ENCODE peak calls at places on chromosomes 1 and 21, in seven cellular contexts. One of them, this sample, is unnamed.

GRCh38 chr1:234600418-234601216 is 9.4 kb downstream of the IRF2BP2 start:
- DNase-seq in HFF-Myc: no peak
- DNase-seq in thoracic aorta: no peak
- DNase-seq in left ventricle myocardium inferior: peak
- DNase-seq in omental fat pad: no peak
- DNase-seq in GM12865: peak
- DNase-seq in endothelial cell: no peak
- DNase-seq in this sample: peak

GRCh38 chr1:183841550-183841949 is 36.6 kb downstream of the RGL1 start:
- DNase-seq in left ventricle myocardium inferior: no peak
- DNase-seq in omental fat pad: no peak
- DNase-seq in HFF-Myc: no peak
- DNase-seq in thoracic aorta: no peak
- DNase-seq in endothelial cell: no peak
- DNase-seq in GM12865: peak
- DNase-seq in this sample: peak

GRCh38 chr1:174160109-174160473 is 771 bp downstream of the RABGAP1L start:
- DNase-seq in HFF-Myc: no peak
- DNase-seq in thoracic aorta: peak
- DNase-seq in left ventricle myocardium inferior: peak
- DNase-seq in GM12865: peak
- DNase-seq in omental fat pad: peak
- DNase-seq in endothelial cell: peak
- DNase-seq in this sample: no peak

GRCh38 chr1:110477041-110477440 is 26.1 kb downstream of the PROK1 start:
- DNase-seq in GM12865: no peak
- DNase-seq in HFF-Myc: no peak
- DNase-seq in endothelial cell: no peak
- DNase-seq in thoracic aorta: no peak
- DNase-seq in omental fat pad: no peak
- DNase-seq in left ventricle myocardium inferior: no peak
- DNase-seq in this sample: no peak

GRCh38 chr1:91278754-91279153 is 125.9 kb downstream of the HFM1 start:
- DNase-seq in left ventricle myocardium inferior: no peak
- DNase-seq in omental fat pad: no peak
- DNase-seq in GM12865: peak
- DNase-seq in endothelial cell: no peak
- DNase-seq in HFF-Myc: no peak
- DNase-seq in thoracic aorta: no peak
- DNase-seq in this sample: peak

GRCh38 chr21:16794944-16795343 is 717.9 kb upstream of the CXADR start:
- DNase-seq in HFF-Myc: peak
- DNase-seq in GM12865: no peak
- DNase-seq in omental fat pad: peak
- DNase-seq in left ventricle myocardium inferior: no peak
- DNase-seq in endothelial cell: no peak
- DNase-seq in thoracic aorta: no peak
- DNase-seq in this sample: no peak

GRCh38 chr1:55535724-55536262 is 320.6 kb upstream of the USP24 start:
- DNase-seq in HFF-Myc: no peak
- DNase-seq in endothelial cell: no peak
- DNase-seq in thoracic aorta: no peak
- DNase-seq in left ventricle myocardium inferior: no peak
- DNase-seq in GM12865: no peak
- DNase-seq in omental fat pad: no peak
- DNase-seq in this sample: no peak

GRCh38 chr1:102628008-102628736 is 480.1 kb downstream of the COL11A1 start:
- DNase-seq in endothelial cell: no peak
- DNase-seq in GM12865: no peak
- DNase-seq in omental fat pad: no peak
- DNase-seq in thoracic aorta: no peak
- DNase-seq in left ventricle myocardium inferior: no peak
- DNase-seq in HFF-Myc: no peak
- DNase-seq in this sample: no peak

GRCh38 chr21:43917515-43918384 is 52.7 kb downstream of the AGPAT3 start:
- DNase-seq in HFF-Myc: no peak
- DNase-seq in omental fat pad: no peak
- DNase-seq in GM12865: peak
- DNase-seq in endothelial cell: no peak
- DNase-seq in thoracic aorta: no peak
- DNase-seq in left ventricle myocardium inferior: no peak
- DNase-seq in this sample: no peak

GRCh38 chr1:111475706-111476105 is 1.9 kb downstream of the C1orf162 start:
- DNase-seq in GM12865: peak
- DNase-seq in endothelial cell: no peak
- DNase-seq in omental fat pad: no peak
- DNase-seq in left ventricle myocardium inferior: no peak
- DNase-seq in HFF-Myc: no peak
- DNase-seq in thoracic aorta: no peak
- DNase-seq in this sample: peak

GRCh38 chr1:78743626-78744025 is 94.0 kb downstream of the IFI44 start:
- DNase-seq in left ventricle myocardium inferior: no peak
- DNase-seq in endothelial cell: no peak
- DNase-seq in HFF-Myc: peak
- DNase-seq in omental fat pad: no peak
- DNase-seq in GM12865: no peak
- DNase-seq in thoracic aorta: no peak
- DNase-seq in this sample: no peak

GRCh38 chr1:207397525-207397926 is 56.6 kb upstream of the CR2 start:
- DNase-seq in endothelial cell: no peak
- DNase-seq in omental fat pad: no peak
- DNase-seq in GM12865: no peak
- DNase-seq in HFF-Myc: peak
- DNase-seq in left ventricle myocardium inferior: no peak
- DNase-seq in thoracic aorta: no peak
- DNase-seq in this sample: no peak

GRCh38 chr1:55127827-55128343 is 87.3 kb downstream of the USP24 start:
- DNase-seq in endothelial cell: no peak
- DNase-seq in HFF-Myc: no peak
- DNase-seq in thoracic aorta: no peak
- DNase-seq in GM12865: peak
- DNase-seq in left ventricle myocardium inferior: no peak
- DNase-seq in omental fat pad: no peak
- DNase-seq in this sample: peak

GRCh38 chr1:27637052-27637451 is 2.1 kb upstream of the FGR start:
- DNase-seq in GM12865: peak
- DNase-seq in left ventricle myocardium inferior: no peak
- DNase-seq in endothelial cell: no peak
- DNase-seq in HFF-Myc: no peak
- DNase-seq in omental fat pad: no peak
- DNase-seq in thoracic aorta: no peak
- DNase-seq in this sample: peak

GRCh38 chr1:110155878-110156522 is 5.7 kb downstream of the SLC6A17 start:
- DNase-seq in HFF-Myc: peak
- DNase-seq in omental fat pad: peak
- DNase-seq in GM12865: peak
- DNase-seq in left ventricle myocardium inferior: peak
- DNase-seq in endothelial cell: peak
- DNase-seq in thoracic aorta: no peak
- DNase-seq in this sample: peak

GRCh38 chr1:84582802-84583587 is 8.8 kb upstream of the CTBS start:
- DNase-seq in thoracic aorta: no peak
- DNase-seq in endothelial cell: no peak
- DNase-seq in GM12865: peak
- DNase-seq in left ventricle myocardium inferior: no peak
- DNase-seq in omental fat pad: no peak
- DNase-seq in HFF-Myc: peak
- DNase-seq in this sample: no peak

GRCh38 chr1:17109897-17110554 is 9.2 kb downstream of the PADI2 start:
- DNase-seq in GM12865: no peak
- DNase-seq in endothelial cell: no peak
- DNase-seq in thoracic aorta: no peak
- DNase-seq in omental fat pad: no peak
- DNase-seq in HFF-Myc: no peak
- DNase-seq in left ventricle myocardium inferior: no peak
- DNase-seq in this sample: no peak

GRCh38 chr1:93965888-93966287 is 56.7 kb upstream of the GCLM start:
- DNase-seq in HFF-Myc: no peak
- DNase-seq in left ventricle myocardium inferior: no peak
- DNase-seq in thoracic aorta: no peak
- DNase-seq in GM12865: no peak
- DNase-seq in omental fat pad: no peak
- DNase-seq in endothelial cell: no peak
- DNase-seq in this sample: no peak

GRCh38 chr1:27011058-27011764 is 1.4 kb downstream of the TENT5B start:
- DNase-seq in omental fat pad: no peak
- DNase-seq in GM12865: no peak
- DNase-seq in endothelial cell: peak
- DNase-seq in HFF-Myc: no peak
- DNase-seq in thoracic aorta: peak
- DNase-seq in left ventricle myocardium inferior: no peak
- DNase-seq in this sample: no peak

GRCh38 chr1:42359466-42359865 is 21.1 kb upstream of the RIMKLA start:
- DNase-seq in endothelial cell: no peak
- DNase-seq in left ventricle myocardium inferior: no peak
- DNase-seq in omental fat pad: no peak
- DNase-seq in GM12865: no peak
- DNase-seq in HFF-Myc: no peak
- DNase-seq in thoracic aorta: no peak
- DNase-seq in this sample: no peak

DNA sequence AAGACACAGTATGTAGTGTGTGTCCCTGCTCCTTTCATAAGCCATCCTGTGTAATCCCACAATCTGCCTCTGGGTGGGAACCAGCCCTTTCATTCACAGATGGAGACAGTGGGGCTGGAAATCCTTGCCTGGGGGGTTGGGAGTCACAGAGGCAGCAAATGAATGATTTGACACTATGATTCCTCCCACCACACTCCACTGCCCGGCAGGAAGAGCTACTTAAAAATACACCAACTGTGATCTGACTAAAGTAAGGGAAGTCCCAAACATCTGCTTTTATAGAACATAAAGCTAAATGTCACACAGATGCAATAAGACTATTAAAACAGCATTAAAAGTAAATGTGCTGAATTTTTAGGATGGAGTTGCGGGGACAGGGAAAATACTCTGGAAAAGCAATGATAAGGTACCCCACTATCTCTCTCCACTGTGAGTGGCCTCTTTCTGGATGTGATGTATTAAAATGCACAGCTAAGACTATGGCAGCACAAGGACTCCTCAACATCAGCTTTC is 4.3 kb downstream of the PARP1 start:
- DNase-seq in GM12865: peak
- DNase-seq in endothelial cell: peak
- DNase-seq in thoracic aorta: no peak
- DNase-seq in HFF-Myc: no peak
- DNase-seq in omental fat pad: no peak
- DNase-seq in left ventricle myocardium inferior: no peak
- DNase-seq in this sample: no peak
- TF ChIP-seq CTCF in GM12865: peak
- TF ChIP-seq CTCF in endothelial cell: peak
- TF ChIP-seq CTCF in thoracic aorta: no peak
- TF ChIP-seq CTCF in HFF-Myc: peak
- TF ChIP-seq CTCF in omental fat pad: no peak
- TF ChIP-seq CTCF in left ventricle myocardium inferior: peak
- TF ChIP-seq CTCF in this sample: no peak

GRCh38 chr21:35057428-35057827 is 8.3 kb upstream of the RUNX1 start:
- DNase-seq in GM12865: peak
- DNase-seq in left ventricle myocardium inferior: no peak
- DNase-seq in endothelial cell: no peak
- DNase-seq in thoracic aorta: no peak
- DNase-seq in HFF-Myc: no peak
- DNase-seq in omental fat pad: no peak
- DNase-seq in this sample: no peak

GRCh38 chr21:35052786-35053185 is 3.7 kb upstream of the RUNX1 start:
- DNase-seq in left ventricle myocardium inferior: no peak
- DNase-seq in GM12865: no peak
- DNase-seq in thoracic aorta: no peak
- DNase-seq in omental fat pad: no peak
- DNase-seq in endothelial cell: no peak
- DNase-seq in HFF-Myc: no peak
- DNase-seq in this sample: no peak

GRCh38 chr21:35050348-35051286 is 1.5 kb upstream of the RUNX1 start:
- DNase-seq in left ventricle myocardium inferior: no peak
- DNase-seq in endothelial cell: no peak
- DNase-seq in thoracic aorta: no peak
- DNase-seq in GM12865: peak
- DNase-seq in omental fat pad: no peak
- DNase-seq in HFF-Myc: no peak
- DNase-seq in this sample: peak

GRCh38 chr21:35051287-35051818 is 2.3 kb upstream of the RUNX1 start:
- DNase-seq in GM12865: peak
- DNase-seq in endothelial cell: peak
- DNase-seq in left ventricle myocardium inferior: peak
- DNase-seq in thoracic aorta: peak
- DNase-seq in HFF-Myc: peak
- DNase-seq in omental fat pad: no peak
- DNase-seq in this sample: peak

DNA sequence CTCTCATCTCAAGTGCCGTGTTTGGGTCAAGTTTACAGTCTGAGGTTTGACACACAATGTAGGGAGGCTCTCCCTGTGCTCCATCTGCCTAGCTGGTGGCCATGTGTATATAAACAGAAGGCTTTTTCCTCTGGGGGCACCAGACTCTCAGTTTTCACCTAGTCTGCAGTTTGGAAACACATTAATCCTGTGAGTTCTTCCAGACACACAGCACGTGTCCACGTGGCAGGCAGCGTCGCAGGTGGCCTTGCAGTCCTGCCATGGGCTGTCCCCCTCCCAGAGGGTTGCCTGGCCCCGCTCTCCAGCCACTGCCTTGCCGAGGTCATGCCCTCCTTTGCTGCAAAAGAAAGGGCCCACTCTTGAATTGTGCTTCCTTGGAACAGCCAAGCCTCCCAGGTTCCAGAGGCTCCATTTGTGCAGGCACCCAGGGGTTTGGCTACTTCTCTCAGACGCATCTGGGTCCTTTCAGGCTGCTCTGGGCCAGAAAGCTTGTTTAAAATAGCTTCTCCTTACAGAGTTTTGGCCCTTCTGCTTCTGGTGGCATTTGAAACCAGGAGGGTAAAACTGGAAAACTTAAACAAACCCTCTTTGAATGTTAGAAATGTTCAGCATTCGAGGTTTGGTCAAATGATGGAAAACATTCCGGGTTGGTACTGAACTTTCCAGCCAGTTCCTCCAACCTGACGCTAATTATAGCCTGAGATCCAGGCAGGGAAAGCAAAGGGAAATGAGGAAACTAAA is 4.4 kb upstream of the RUNX1 start:
- DNase-seq in GM12865: no peak
- DNase-seq in thoracic aorta: no peak
- DNase-seq in omental fat pad: no peak
- DNase-seq in HFF-Myc: no peak
- DNase-seq in left ventricle myocardium inferior: no peak
- DNase-seq in endothelial cell: no peak
- DNase-seq in this sample: no peak
- TF ChIP-seq CTCF in GM12865: no peak
- TF ChIP-seq CTCF in thoracic aorta: no peak
- TF ChIP-seq CTCF in omental fat pad: no peak
- TF ChIP-seq CTCF in HFF-Myc: peak
- TF ChIP-seq CTCF in left ventricle myocardium inferior: no peak
- TF ChIP-seq CTCF in endothelial cell: no peak
- TF ChIP-seq CTCF in this sample: no peak

GRCh38 chr1:53166912-53167311 is 24.5 kb upstream of the SLC1A7 start:
- DNase-seq in endothelial cell: no peak
- DNase-seq in left ventricle myocardium inferior: no peak
- DNase-seq in GM12865: no peak
- DNase-seq in thoracic aorta: no peak
- DNase-seq in HFF-Myc: no peak
- DNase-seq in omental fat pad: no peak
- DNase-seq in this sample: no peak
- TF ChIP-seq CTCF in endothelial cell: no peak
- TF ChIP-seq CTCF in left ventricle myocardium inferior: no peak
- TF ChIP-seq CTCF in GM12865: no peak
- TF ChIP-seq CTCF in thoracic aorta: no peak
- TF ChIP-seq CTCF in HFF-Myc: no peak
- TF ChIP-seq CTCF in omental fat pad: no peak
- TF ChIP-seq CTCF in this sample: no peak

GRCh38 chr1:99728494-99729235 is 37.8 kb downstream of the FRRS1 start:
- DNase-seq in thoracic aorta: no peak
- DNase-seq in GM12865: no peak
- DNase-seq in HFF-Myc: no peak
- DNase-seq in endothelial cell: peak
- DNase-seq in left ventricle myocardium inferior: no peak
- DNase-seq in omental fat pad: no peak
- DNase-seq in this sample: no peak
- TF ChIP-seq CTCF in thoracic aorta: peak
- TF ChIP-seq CTCF in GM12865: peak
- TF ChIP-seq CTCF in HFF-Myc: peak
- TF ChIP-seq CTCF in endothelial cell: peak
- TF ChIP-seq CTCF in left ventricle myocardium inferior: peak
- TF ChIP-seq CTCF in omental fat pad: no peak
- TF ChIP-seq CTCF in this sample: peak

This sample was measured in GM13977.